ENCODE peak calls at places on chromosome 1, in seven cellular contexts. Q, Z, W, H, A, E and D are unnamed samples.

GRCh38 chr1:58858344-58858673 is 74.5 kb upstream of the JUN start:
- DNase-seq in Q (no peak), H (no peak), W (no peak), E (peak; percentile 12), Z (no peak), A (peak; percentile 23), D (peak; percentile 88)

GRCh38 chr1:44249543-44249942 is 36.3 kb downstream of the DMAP1 start:
- DNase-seq in W (no peak), Q (no peak), H (peak; percentile 25), A (no peak), Z (no peak), E (no peak), D (no peak)

GRCh38 chr1:202311880-202312635 is 29.7 kb downstream of the UBE2T start:
- DNase-seq in Z (no peak), H (no peak), E (peak; percentile 6), W (peak; percentile 9), A (no peak), Q (peak; percentile 54), D (peak; percentile 49)

GRCh38 chr1:230792691-230793462 is 45.7 kb downstream of the CAPN9 start:
- DNase-seq in Z (no peak), W (peak; percentile 9), A (no peak), H (no peak), E (no peak), Q (peak; percentile 26), D (peak; percentile 25)

GRCh38 chr1:90537606-90538362 is 179.3 kb downstream of the BARHL2 start:
- DNase-seq in E (no peak), Q (no peak), W (no peak), Z (no peak), A (no peak), H (no peak), D (no peak)

GRCh38 chr1:108848802-108849201 is 8.1 kb downstream of the AKNAD1 start:
- DNase-seq in Q (no peak), W (no peak), Z (no peak), H (no peak), A (no peak), E (no peak), D (no peak)

GRCh38 chr1:235875236-235875635 is 8.5 kb upstream of the LYST start:
- DNase-seq in Z (no peak), W (no peak), H (no peak), A (no peak), E (no peak), Q (no peak), D (no peak)

GRCh38 chr1:1398677-1399186 is 403 bp downstream of the CCNL2 start:
- DNase-seq in W (no peak), Q (no peak), A (no peak), H (no peak), E (peak; percentile 46), Z (peak; percentile 7), D (no peak)

GRCh38 chr1:91944087-91944486 is 5.1 kb upstream of the BRDT start:
- DNase-seq in Z (no peak), A (no peak), E (no peak), H (no peak), W (peak; percentile 24), Q (no peak), D (peak; percentile 11)

GRCh38 chr1:25617626-25618432 is 1.2 kb downstream of the MAN1C1 start:
- DNase-seq in H (no peak), A (peak; percentile 28), E (no peak), Z (no peak), W (no peak), Q (no peak), D (no peak)

GRCh38 chr1:207007352-207008033 is 25.1 kb downstream of the C1orf116 start:
- DNase-seq in Q (peak; percentile 80), Z (no peak), W (peak; percentile 98), H (peak; percentile 81), E (peak; percentile 85), A (no peak), D (peak; percentile 98)